ENCODE peak calls at places on chromosomes 11 and 22, in four cellular contexts. M is IMR-90, F is H9, O is neuronal stem cell. C is an unnamed sample.

GRCh38 chr11:48103621-48104561 is 112.7 kb upstream of the OR4B1 start:
- DNase-seq in F (no peak), O (no peak), M (peak; percentile 13), C (no peak)

GRCh38 chr11:119470316-119471266 is 47.6 kb upstream of the THY1 start:
- DNase-seq in O (no peak), F (peak; percentile 26), M (peak; percentile 96), C (peak; percentile 51)

GRCh38 chr22:38609371-38609770 is 39.4 kb upstream of the DMC1 start:
- DNase-seq in O (no peak), F (no peak), M (no peak), C (no peak)

GRCh38 chr11:3666023-3666530 is 5.1 kb downstream of the CHRNA10 start:
- DNase-seq in O (no peak), F (no peak), M (no peak), C (no peak)

GRCh38 chr11:119536801-119537200 is 113.8 kb upstream of the THY1 start:
- DNase-seq in F (no peak), O (no peak), M (no peak), C (no peak)

GRCh38 chr11:66543263-66544107 is 2.4 kb downstream of the ZDHHC24 start:
- DNase-seq in O (no peak), M (peak; percentile 57), F (peak; percentile 87), C (no peak)

GRCh38 chr11:2801711-2802388 is 83.7 kb downstream of the CDKN1C start:
- DNase-seq in M (no peak), O (no peak), F (peak; percentile 26), C (no peak)

GRCh38 chr22:43990044-43990443 is 34.1 kb upstream of the PARVB start:
- DNase-seq in M (no peak), F (no peak), O (no peak), C (no peak)

GRCh38 chr11:45158210-45158644 is 11.8 kb downstream of the PRDM11 start:
- DNase-seq in M (no peak), F (no peak), O (no peak), C (no peak)

GRCh38 chr22:42992886-42993479 is 22.0 kb downstream of the PACSIN2 start:
- DNase-seq in F (no peak), O (no peak), M (no peak), C (no peak)

GRCh38 chr11:119210035-119210434 is 3.9 kb downstream of the CBL start:
- DNase-seq in M (no peak), F (no peak), O (no peak), C (peak; percentile 64)

GRCh38 chr11:82944198-82944597 is 42.7 kb downstream of the DDIAS start:
- DNase-seq in M (no peak), O (no peak), F (no peak), C (no peak)

GRCh38 chr11:19802773-19803293 is 90.2 kb downstream of the NAV2 start:
- DNase-seq in O (no peak), F (no peak), M (peak; percentile 48), C (no peak)

GRCh38 chr11:59199546-59200420 is 12.9 kb downstream of the MPEG1 start:
- DNase-seq in F (no peak), M (no peak), O (no peak), C (no peak)

GRCh38 chr11:78205691-78206090 is 17.0 kb downstream of the USP35 start:
- DNase-seq in O (no peak), M (no peak), F (no peak), C (no peak)

GRCh38 chr11:61695917-61696316 is 15.7 kb downstream of the DAGLA start:
- DNase-seq in M (peak; percentile 81), O (no peak), F (no peak), C (peak; percentile 61)

GRCh38 chr11:65298655-65299179 is 15.9 kb upstream of the CDC42EP2 start:
- DNase-seq in F (no peak), M (peak; percentile 81), O (no peak), C (no peak)

GRCh38 chr11:44753965-44754645 is 27.3 kb downstream of the TSPAN18 start:
- DNase-seq in O (no peak), F (peak; percentile 48), M (no peak), C (no peak)

GRCh38 chr22:44245438-44245837 is 64.7 kb downstream of the PARVG start:
- DNase-seq in O (no peak), F (no peak), M (no peak), C (no peak)

GRCh38 chr11:77125191-77125590 is 2.9 kb upstream of the MYO7A start:
- DNase-seq in F (no peak), O (no peak), M (no peak), C (no peak)

GRCh38 chr11:118636569-118637290 is 29.3 kb downstream of the PHLDB1 start:
- DNase-seq in M (no peak), F (no peak), O (no peak), C (no peak)

GRCh38 chr11:6323291-6323905 is 3.1 kb upstream of the CAVIN3 start:
- DNase-seq in F (peak; percentile 82), M (no peak), O (no peak), C (no peak)

GRCh38 chr22:49712195-49712791 is 115.4 kb downstream of the BRD1 start:
- DNase-seq in F (peak; percentile 66), M (no peak), O (peak; percentile 51), C (no peak)

GRCh38 chr11:120634706-120635105 is 123.2 kb downstream of the GRIK4 start:
- DNase-seq in M (no peak), F (no peak), O (no peak), C (no peak)

GRCh38 chr11:120633630-120634374 is 122.3 kb downstream of the GRIK4 start:
- DNase-seq in F (no peak), M (no peak), O (no peak), C (no peak)

GRCh38 chr11:120632579-120632978 is 121.0 kb downstream of the GRIK4 start:
- DNase-seq in O (no peak), M (no peak), F (no peak), C (no peak)

GRCh38 chr11:120642196-120642894 is 130.8 kb downstream of the GRIK4 start:
- DNase-seq in O (no peak), M (no peak), F (no peak), C (peak; percentile 85)

DNA sequence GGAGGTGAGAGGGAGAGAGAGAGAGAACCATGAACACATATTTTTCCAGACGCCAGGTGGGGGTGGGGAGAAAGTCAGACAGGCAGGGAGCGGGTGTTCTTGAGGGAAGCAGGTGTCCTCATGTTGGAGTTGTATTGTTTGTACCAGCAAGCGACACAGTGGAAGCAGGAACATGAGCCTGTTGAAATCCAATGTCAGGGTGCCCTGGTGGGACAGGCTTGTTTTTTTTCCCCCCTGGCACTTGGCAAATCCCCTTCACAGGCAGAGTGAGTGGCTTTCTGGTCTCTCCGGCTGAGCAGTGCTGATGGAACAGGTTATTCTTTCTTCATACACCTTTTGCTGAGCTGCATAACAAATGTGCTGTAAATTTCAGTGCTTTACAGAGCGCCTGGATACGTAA is 125.6 kb downstream of the GRIK4 start:
- DNase-seq in O (no peak), F (no peak), M (no peak), C (no peak)
- H3K4me1 ChIP-seq in O (peaks cover 24% of the 10 kb centered on the region), F (no peaks in the 10 kb centered on the region), M (no peaks in the 10 kb centered on the region), C (no peaks in the 10 kb centered on the region)

GRCh38 chr11:32472226-32472625 is 36.9 kb upstream of the WT1 start:
- DNase-seq in F (no peak), O (no peak), M (no peak), C (no peak)
- H2AFZ ChIP-seq in F (no peak overlapping the region), O (no peak overlapping the region), M (no peak overlapping the region), C (no peak overlapping the region)

GRCh38 chr22:36463783-36464184 is 17.7 kb downstream of the TXN2 start:
- DNase-seq in M (no peak), F (no peak), O (no peak), C (no peak)

GRCh38 chr22:36462475-36462790 is 19.0 kb downstream of the TXN2 start:
- DNase-seq in O (no peak), F (no peak), M (no peak), C (no peak)

GRCh38 chr22:36465232-36466021 is 16.0 kb downstream of the TXN2 start:
- DNase-seq in F (no peak), O (no peak), M (peak; percentile 93), C (peak; percentile 88)

GRCh38 chr22:36466258-36466657 is 15.2 kb downstream of the TXN2 start:
- DNase-seq in F (no peak), O (no peak), M (no peak), C (no peak)

GRCh38 chr22:36464715-36465231 is 16.7 kb downstream of the TXN2 start:
- DNase-seq in M (no peak), F (no peak), O (no peak), C (no peak)
- H4K91ac ChIP-seq in M (peak overlapping the region; percentile 100), F (no peak overlapping the region), O (no peak overlapping the region), C (peak overlapping the region; percentile 75)

GRCh38 chr22:40605676-40606250 is 30.8 kb downstream of the MRTFA start:
- DNase-seq in M (peak; percentile 42), F (no peak), O (no peak), C (peak; percentile 16)

GRCh38 chr22:40606306-40606705 is 30.2 kb downstream of the MRTFA start:
- DNase-seq in O (no peak), M (no peak), F (no peak), C (no peak)

GRCh38 chr22:40599731-40600130 is 36.8 kb downstream of the MRTFA start:
- DNase-seq in O (no peak), F (no peak), M (no peak), C (no peak)

GRCh38 chr22:40602231-40602630 is 34.3 kb downstream of the MRTFA start:
- DNase-seq in F (no peak), O (no peak), M (no peak), C (no peak)

DNA sequence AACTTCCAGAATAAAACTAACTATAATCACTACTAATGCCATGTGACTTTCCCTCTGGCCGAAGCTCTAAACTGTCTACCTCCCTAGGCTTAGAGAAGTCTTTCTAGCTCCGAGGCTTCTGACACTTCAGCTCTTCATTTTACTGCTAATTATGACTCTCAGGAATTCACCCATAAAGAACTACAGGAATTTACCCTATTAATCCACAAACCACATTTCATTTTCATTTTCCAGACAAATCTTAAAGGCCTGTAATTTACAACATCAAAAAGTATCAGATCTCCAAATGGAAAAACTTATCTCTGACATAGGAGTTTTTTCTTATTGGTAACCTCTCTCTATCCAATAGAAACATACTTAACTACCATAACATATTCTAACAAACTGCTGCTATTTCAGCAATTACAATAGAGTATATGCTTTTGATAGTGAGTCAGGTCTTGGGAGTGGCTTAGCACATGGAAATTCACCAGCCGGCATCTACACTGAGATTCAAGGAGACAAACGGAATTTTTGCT is 33.4 kb downstream of the MRTFA start:
- DNase-seq in M (peak; percentile 78), F (no peak), O (no peak), C (peak; percentile 36)
- H3K4me1 ChIP-seq in M (peaks cover 17% of the 10 kb centered on the region), F (peaks cover 6% of the 10 kb centered on the region), O (no peaks in the 10 kb centered on the region), C (peaks cover 5% of the 10 kb centered on the region)

GRCh38 chr22:29451863-29452262 is 13.5 kb downstream of the RFPL1 start:
- DNase-seq in F (no peak), M (no peak), O (no peak), C (no peak)
- H2AFZ ChIP-seq in F (no peak overlapping the region), M (no peak overlapping the region), O (no peak overlapping the region), C (no peak overlapping the region)

GRCh38 chr11:63511349-63511748 is 5.5 kb downstream of the LGALS12 start:
- DNase-seq in F (no peak), M (no peak), O (no peak), C (no peak)
- H4K91ac ChIP-seq in F (no peak overlapping the region), M (no peak overlapping the region), O (no peak overlapping the region), C (no peak overlapping the region)

GRCh38 chr11:122192634-122193245 is 76.7 kb upstream of the BLID start:
- DNase-seq in O (no peak), F (no peak), M (peak; percentile 62), C (no peak)
- H3K4me1 ChIP-seq in O (no peaks in the 10 kb centered on the region), F (no peaks in the 10 kb centered on the region), M (peaks cover 29% of the 10 kb centered on the region), C (no peaks in the 10 kb centered on the region)

GRCh38 chr11:24900524-24900923 is 403.7 kb downstream of the LUZP2 start:
- DNase-seq in F (no peak), M (peak; percentile 0), O (no peak), C (no peak)
- H2AFZ ChIP-seq in F (no peak overlapping the region), M (no peak overlapping the region), O (no peak overlapping the region), C (no peak overlapping the region)

C was measured in trophoblast cell.